ENCODE peak calls at places on chromosomes 16 and 17, in four cellular contexts. One of them, this sample, is unnamed.

GRCh38 chr16:81723098-81723723 is 55.9 kb upstream of the PLCG2 start:
- DNase-seq in prostate gland: peak; percentile 82
- DNase-seq in body of pancreas: peak; percentile 70
- DNase-seq in astrocyte: peak; percentile 64
- DNase-seq in this sample: peak; percentile 72

GRCh38 chr16:10001258-10001785 is 180.9 kb downstream of the GRIN2A start:
- DNase-seq in prostate gland: no peak
- DNase-seq in body of pancreas: no peak
- DNase-seq in astrocyte: no peak
- DNase-seq in this sample: no peak

GRCh38 chr17:81339502-81340296 is 44.6 kb upstream of the SLC38A10 start:
- DNase-seq in prostate gland: no peak
- DNase-seq in body of pancreas: peak; percentile 73
- DNase-seq in astrocyte: no peak
- DNase-seq in this sample: peak; percentile 78

GRCh38 chr16:15037003-15037402 is 18.9 kb downstream of the NTAN1 start:
- DNase-seq in prostate gland: no peak
- DNase-seq in body of pancreas: no peak
- DNase-seq in astrocyte: no peak
- DNase-seq in this sample: no peak

GRCh38 chr16:53022374-53022773 is 30.3 kb downstream of the CHD9NB start:
- DNase-seq in prostate gland: peak; percentile 40
- DNase-seq in body of pancreas: peak; percentile 33
- DNase-seq in astrocyte: peak; percentile 13
- DNase-seq in this sample: peak; percentile 71

GRCh38 chr16:9901-10665 is 43.3 kb downstream of the POLR3K start:
- DNase-seq in prostate gland: no peak
- DNase-seq in body of pancreas: no peak
- DNase-seq in astrocyte: no peak
- DNase-seq in this sample: no peak

GRCh38 chr17:1713878-1714487 is 3.8 kb upstream of the TLCD2 start:
- DNase-seq in prostate gland: peak; percentile 49
- DNase-seq in body of pancreas: peak; percentile 67
- DNase-seq in astrocyte: no peak
- DNase-seq in this sample: peak; percentile 50

GRCh38 chr17:59848778-59849177 is 44.0 kb downstream of the TUBD1 start:
- DNase-seq in prostate gland: no peak
- DNase-seq in body of pancreas: peak; percentile 83
- DNase-seq in astrocyte: no peak
- DNase-seq in this sample: peak; percentile 65

GRCh38 chr16:58476791-58477190 is 23.2 kb upstream of the NDRG4 start:
- DNase-seq in prostate gland: no peak
- DNase-seq in body of pancreas: no peak
- DNase-seq in astrocyte: no peak
- DNase-seq in this sample: no peak

GRCh38 chr16:85798901-85799496 is 345 bp downstream of the EMC8 start:
- DNase-seq in prostate gland: no peak
- DNase-seq in body of pancreas: peak; percentile 15
- DNase-seq in astrocyte: peak; percentile 16
- DNase-seq in this sample: peak; percentile 41

GRCh38 chr16:48271728-48272127 is 24.4 kb upstream of the ABCC11 start:
- DNase-seq in prostate gland: no peak
- DNase-seq in body of pancreas: no peak
- DNase-seq in astrocyte: peak; percentile 8
- DNase-seq in this sample: no peak
- TF ChIP-seq CTCF in prostate gland: no peak
- TF ChIP-seq CTCF in body of pancreas: no peak
- TF ChIP-seq CTCF in astrocyte: no peak
- TF ChIP-seq CTCF in this sample: no peak

GRCh38 chr17:77654296-77654695 is 304.2 kb upstream of the TNRC6C start:
- DNase-seq in prostate gland: no peak
- DNase-seq in body of pancreas: no peak
- DNase-seq in astrocyte: no peak
- DNase-seq in this sample: no peak

GRCh38 chr17:77651983-77652382 is 306.5 kb upstream of the TNRC6C start:
- DNase-seq in prostate gland: no peak
- DNase-seq in body of pancreas: no peak
- DNase-seq in astrocyte: no peak
- DNase-seq in this sample: no peak

GRCh38 chr17:77647531-77647930 is 311.0 kb upstream of the TNRC6C start:
- DNase-seq in prostate gland: no peak
- DNase-seq in body of pancreas: no peak
- DNase-seq in astrocyte: no peak
- DNase-seq in this sample: no peak

GRCh38 chr17:77645441-77646430 is 312.8 kb upstream of the TNRC6C start:
- DNase-seq in prostate gland: no peak
- DNase-seq in body of pancreas: no peak
- DNase-seq in astrocyte: peak; percentile 8
- DNase-seq in this sample: no peak

GRCh38 chr17:77649717-77650211 is 308.7 kb upstream of the TNRC6C start:
- DNase-seq in prostate gland: no peak
- DNase-seq in body of pancreas: no peak
- DNase-seq in astrocyte: peak; percentile 63
- DNase-seq in this sample: no peak
- TF ChIP-seq CTCF in prostate gland: no peak
- TF ChIP-seq CTCF in body of pancreas: no peak
- TF ChIP-seq CTCF in astrocyte: no peak
- TF ChIP-seq CTCF in this sample: no peak

GRCh38 chr16:5490499-5490898 is 392.9 kb upstream of the EEF2KMT start:
- DNase-seq in prostate gland: peak; percentile 5
- DNase-seq in body of pancreas: peak; percentile 4
- DNase-seq in astrocyte: no peak
- DNase-seq in this sample: peak; percentile 37
- TF ChIP-seq CTCF in prostate gland: peak; percentile 17
- TF ChIP-seq CTCF in body of pancreas: peak; percentile 48
- TF ChIP-seq CTCF in astrocyte: peak; percentile 40
- TF ChIP-seq CTCF in this sample: peak; percentile 49

GRCh38 chr16:49698931-49699715 is 156.8 kb downstream of the ZNF423 start:
- DNase-seq in prostate gland: no peak
- DNase-seq in body of pancreas: peak; percentile 3
- DNase-seq in astrocyte: peak; percentile 27
- DNase-seq in this sample: no peak
- TF ChIP-seq CTCF in prostate gland: no peak
- TF ChIP-seq CTCF in body of pancreas: no peak
- TF ChIP-seq CTCF in astrocyte: no peak
- TF ChIP-seq CTCF in this sample: no peak

GRCh38 chr16:74596586-74596985 is 10.3 kb downstream of the GLG1 start:
- DNase-seq in prostate gland: no peak
- DNase-seq in body of pancreas: no peak
- DNase-seq in astrocyte: no peak
- DNase-seq in this sample: no peak
- TF ChIP-seq CTCF in prostate gland: no peak
- TF ChIP-seq CTCF in body of pancreas: no peak
- TF ChIP-seq CTCF in astrocyte: no peak
- TF ChIP-seq CTCF in this sample: no peak